ENCODE peak calls at places on chromosomes 11 and 22, in eight cellular contexts. H is epithelial cell of prostate; V is T-helper 9 cell; M is NCI-H1048; G is AG10803; F is stimulated activated CD4-positive, alpha-beta T cell treated with anti-CD3 and anti-CD28 coated beads, Interleukin-1b, Interleukin-23, amount 100 ng/mL, for 48 hours; D is HCEC 1CT; L is HFF-Myc. W is an unnamed sample.

GRCh38 chr11:43504316-43504950 is 145.7 kb downstream of the TTC17 start:
- DNase-seq in V (no peak), M (no peak), G (peak; percentile 11), D (peak; percentile 47), L (no peak), H (no peak), F (no peak), W (peak; percentile 20)

GRCh38 chr11:72740562-72741428 is 11.4 kb downstream of the ARAP1 start:
- DNase-seq in V (no peak), L (no peak), H (no peak), G (no peak), F (no peak), M (no peak), D (no peak), W (no peak)

GRCh38 chr11:72736452-72737069 is 15.6 kb downstream of the ARAP1 start:
- DNase-seq in H (no peak), V (peak; percentile 45), D (peak; percentile 80), F (peak; percentile 73), L (no peak), M (no peak), G (peak; percentile 50), W (peak; percentile 48)

GRCh38 chr22:29765905-29766631 is 739 bp downstream of the ZMAT5 start:
- DNase-seq in V (peak; percentile 7), G (no peak), H (no peak), L (no peak), D (no peak), M (no peak), F (peak; percentile 31), W (peak; percentile 34)

GRCh38 chr22:46087816-46088277 is 62.5 kb upstream of the PPARA start:
- DNase-seq in V (no peak), L (peak; percentile 77), D (peak; percentile 92), H (no peak), G (peak; percentile 95), M (no peak), F (no peak), W (peak; percentile 95)

GRCh38 chr22:23067023-23067650 is 3.2 kb upstream of the GNAZ start:
- DNase-seq in V (no peak), L (no peak), H (no peak), G (no peak), F (no peak), M (no peak), D (no peak), W (no peak)

GRCh38 chr11:103619480-103619879 is 417.0 kb upstream of the DDI1 start:
- DNase-seq in G (no peak), D (peak; percentile 34), M (no peak), V (no peak), F (no peak), H (no peak), L (no peak), W (no peak)

GRCh38 chr11:76083563-76084451 is 122.5 kb downstream of the WNT11 start:
- DNase-seq in M (no peak), H (no peak), G (no peak), V (no peak), F (no peak), L (no peak), D (no peak), W (peak; percentile 44)

GRCh38 chr22:39396156-39396796 is 3.3 kb upstream of the TAB1 start:
- DNase-seq in H (no peak), G (no peak), V (no peak), M (no peak), L (no peak), D (no peak), F (no peak), W (no peak)

GRCh38 chr11:79335681-79336080 is 105.1 kb downstream of the TENM4 start:
- DNase-seq in L (no peak), F (no peak), G (no peak), M (no peak), D (no peak), V (no peak), H (no peak), W (no peak)

GRCh38 chr11:1740786-1741530 is 9.4 kb downstream of the IFITM10 start:
- DNase-seq in G (no peak), D (no peak), V (no peak), H (no peak), L (no peak), F (no peak), M (no peak), W (no peak)

GRCh38 chr22:24938741-24939341 is 7.7 kb downstream of the LHFPL7 start:
- DNase-seq in G (peak; percentile 32), H (no peak), M (peak; percentile 47), D (peak; percentile 11), F (no peak), L (no peak), V (no peak), W (peak; percentile 64)

GRCh38 chr22:46108564-46109473 is 41.5 kb upstream of the PPARA start:
- DNase-seq in D (peak; percentile 35), M (no peak), L (no peak), G (peak; percentile 60), H (no peak), F (no peak), V (no peak), W (no peak)

GRCh38 chr11:7020183-7020917 is at the start of the genes NLRP14 and ZNF214:
- DNase-seq in H (peak; percentile 39), V (no peak), G (peak; percentile 92), F (no peak), M (peak; percentile 87), L (peak; percentile 78), D (peak; percentile 93), W (peak; percentile 98)

GRCh38 chr22:32618461-32619140 is 144.0 kb downstream of the FBXO7 start:
- DNase-seq in H (no peak), F (no peak), L (no peak), V (no peak), D (no peak), G (no peak), M (no peak), W (no peak)

GRCh38 chr22:18023509-18024275 is 669 bp downstream of the MICAL3 start:
- DNase-seq in G (peak; percentile 91), L (no peak), F (peak; percentile 13), M (peak; percentile 48), H (no peak), D (peak; percentile 91), V (peak; percentile 7), W (peak; percentile 90)

GRCh38 chr11:64561984-64562722 is 28.9 kb upstream of the SLC22A12 start:
- DNase-seq in H (no peak), F (no peak), L (no peak), M (no peak), V (no peak), G (no peak), D (no peak), W (no peak)

GRCh38 chr11:63939351-63939920 is 634 bp downstream of the NAA40 start:
- DNase-seq in L (no peak), H (no peak), G (no peak), V (no peak), F (no peak), M (no peak), D (no peak), W (peak; percentile 53)

GRCh38 chr11:118079507-118079906 is 2.6 kb downstream of the TMPRSS4 start:
- DNase-seq in G (no peak), M (no peak), H (no peak), D (no peak), V (no peak), L (no peak), F (no peak), W (no peak)

GRCh38 chr11:73001615-73002014 is 140.5 kb downstream of the FCHSD2 start:
- DNase-seq in L (no peak), V (no peak), D (no peak), H (no peak), F (no peak), G (no peak), M (no peak), W (no peak)

GRCh38 chr11:13011366-13012036 is 2.4 kb downstream of the RASSF10 start:
- DNase-seq in G (no peak), H (no peak), M (no peak), L (no peak), D (no peak), V (no peak), F (no peak), W (no peak)

GRCh38 chr22:26321469-26321913 is 107.6 kb upstream of the ASPHD2 start:
- DNase-seq in V (no peak), L (peak; percentile 48), M (no peak), D (peak; percentile 80), H (no peak), F (no peak), G (peak; percentile 90), W (peak; percentile 53)

GRCh38 chr11:19934828-19935259 is 222.2 kb downstream of the NAV2 start:
- DNase-seq in M (no peak), F (no peak), G (peak; percentile 82), D (peak; percentile 88), L (no peak), V (no peak), H (no peak), W (peak; percentile 68)

GRCh38 chr22:31945478-31945815 is 1.1 kb downstream of the YWHAH start:
- DNase-seq in L (no peak), M (no peak), V (no peak), G (no peak), F (no peak), D (no peak), H (no peak), W (peak; percentile 13)

GRCh38 chr11:71075116-71075720 is 177.2 kb downstream of the SHANK2 start:
- DNase-seq in V (no peak), F (no peak), D (no peak), M (no peak), L (no peak), G (no peak), H (no peak), W (no peak)

GRCh38 chr11:4025248-4025956 is 69.2 kb upstream of the RRM1 start:
- DNase-seq in L (no peak), M (no peak), H (no peak), F (no peak), D (no peak), G (peak; percentile 76), V (no peak), W (peak; percentile 87)

GRCh38 chr22:19983701-19984100 is 32.9 kb downstream of the ARVCF start:
- DNase-seq in D (no peak), G (no peak), H (no peak), M (no peak), V (no peak), F (no peak), L (no peak), W (no peak)

GRCh38 chr22:28798810-28799124 is 1.6 kb downstream of the XBP1 start:
- DNase-seq in V (no peak), D (no peak), H (no peak), M (no peak), G (no peak), F (peak; percentile 33), L (no peak), W (no peak)

GRCh38 chr22:32073823-32074380 is 30.8 kb downstream of the SLC5A1 start:
- DNase-seq in G (no peak), V (no peak), H (no peak), D (no peak), F (no peak), M (no peak), L (no peak), W (no peak)

GRCh38 chr11:98107736-98108135 is 913.0 kb upstream of the CNTN5 start:
- DNase-seq in G (no peak), V (no peak), M (no peak), L (no peak), H (no peak), D (no peak), F (no peak), W (no peak)

GRCh38 chr11:62953811-62954210 is 31.0 kb downstream of the SLC22A6 start:
- DNase-seq in G (no peak), L (no peak), F (no peak), H (no peak), M (no peak), D (peak; percentile 13), V (no peak), W (no peak)

W was measured in adipocyte.